ENCODE peak calls at places on chromosomes 13 and 19, in six cellular contexts. One of them, this sample, is unnamed. For H3K4me1 and H3K27me3, the result is how much of the 10 kb centered on the place peaks cover.

GRCh38 chr19:42942187-42942789 is 5.3 kb upstream of the PSG7 start:
- DNase-seq in left ventricle myocardium inferior: no peak
- DNase-seq in GM12878: no peak
- DNase-seq in keratinocyte: no peak
- DNase-seq in tibial nerve: no peak
- DNase-seq in effector memory CD4-positive, alpha-beta T cell: no peak
- DNase-seq in this sample: no peak

GRCh38 chr13:84362777-84363176 is 480.5 kb upstream of the SLITRK1 start:
- DNase-seq in left ventricle myocardium inferior: no peak
- DNase-seq in GM12878: no peak
- DNase-seq in keratinocyte: no peak
- DNase-seq in tibial nerve: no peak
- DNase-seq in effector memory CD4-positive, alpha-beta T cell: no peak
- DNase-seq in this sample: no peak

GRCh38 chr19:5985098-5985783 is 7.3 kb upstream of the RANBP3 start:
- DNase-seq in left ventricle myocardium inferior: no peak
- DNase-seq in GM12878: no peak
- DNase-seq in keratinocyte: no peak
- DNase-seq in tibial nerve: no peak
- DNase-seq in effector memory CD4-positive, alpha-beta T cell: no peak
- DNase-seq in this sample: no peak

GRCh38 chr13:110307697-110308376 is 753 bp downstream of the COL4A2 start:
- DNase-seq in left ventricle myocardium inferior: no peak
- DNase-seq in GM12878: no peak
- DNase-seq in keratinocyte: no peak
- DNase-seq in tibial nerve: no peak
- DNase-seq in effector memory CD4-positive, alpha-beta T cell: no peak
- DNase-seq in this sample: no peak

GRCh38 chr19:33405491-33406461 is 32.3 kb downstream of the CEBPG start:
- DNase-seq in left ventricle myocardium inferior: peak
- DNase-seq in GM12878: no peak
- DNase-seq in keratinocyte: no peak
- DNase-seq in tibial nerve: no peak
- DNase-seq in effector memory CD4-positive, alpha-beta T cell: no peak
- DNase-seq in this sample: peak

GRCh38 chr13:45909724-45910123 is 58.2 kb upstream of the SIAH3 start:
- DNase-seq in left ventricle myocardium inferior: no peak
- DNase-seq in GM12878: no peak
- DNase-seq in keratinocyte: no peak
- DNase-seq in tibial nerve: no peak
- DNase-seq in effector memory CD4-positive, alpha-beta T cell: no peak
- DNase-seq in this sample: no peak

GRCh38 chr19:43797118-43797517 is 5.1 kb downstream of the LYPD5 start:
- DNase-seq in left ventricle myocardium inferior: no peak
- DNase-seq in GM12878: no peak
- DNase-seq in keratinocyte: no peak
- DNase-seq in tibial nerve: no peak
- DNase-seq in effector memory CD4-positive, alpha-beta T cell: no peak
- DNase-seq in this sample: no peak

GRCh38 chr13:38321654-38322053 is 28.0 kb upstream of the UFM1 start:
- DNase-seq in left ventricle myocardium inferior: no peak
- DNase-seq in GM12878: no peak
- DNase-seq in keratinocyte: no peak
- DNase-seq in tibial nerve: no peak
- DNase-seq in effector memory CD4-positive, alpha-beta T cell: no peak
- DNase-seq in this sample: no peak

GRCh38 chr19:53909471-53910169 is 542 bp downstream of the CACNG7 start:
- DNase-seq in left ventricle myocardium inferior: no peak
- DNase-seq in GM12878: no peak
- DNase-seq in keratinocyte: no peak
- DNase-seq in tibial nerve: no peak
- DNase-seq in effector memory CD4-positive, alpha-beta T cell: no peak
- DNase-seq in this sample: no peak

GRCh38 chr13:75803982-75804381 is 167.9 kb downstream of the LMO7 start:
- DNase-seq in left ventricle myocardium inferior: no peak
- DNase-seq in GM12878: no peak
- DNase-seq in keratinocyte: no peak
- DNase-seq in tibial nerve: no peak
- DNase-seq in effector memory CD4-positive, alpha-beta T cell: no peak
- DNase-seq in this sample: no peak

GRCh38 chr13:89969996-89970709 is 1377.3 kb upstream of the MIR17HG start:
- DNase-seq in left ventricle myocardium inferior: no peak
- DNase-seq in GM12878: no peak
- DNase-seq in keratinocyte: no peak
- DNase-seq in tibial nerve: no peak
- DNase-seq in effector memory CD4-positive, alpha-beta T cell: no peak
- DNase-seq in this sample: no peak

GRCh38 chr13:50156722-50157121 is 141.5 kb downstream of the KCNRG start:
- DNase-seq in left ventricle myocardium inferior: no peak
- DNase-seq in GM12878: no peak
- DNase-seq in keratinocyte: no peak
- DNase-seq in tibial nerve: no peak
- DNase-seq in effector memory CD4-positive, alpha-beta T cell: no peak
- DNase-seq in this sample: no peak

GRCh38 chr13:39635564-39635963 is 19.9 kb upstream of the COG6 start:
- DNase-seq in left ventricle myocardium inferior: no peak
- DNase-seq in GM12878: no peak
- DNase-seq in keratinocyte: no peak
- DNase-seq in tibial nerve: no peak
- DNase-seq in effector memory CD4-positive, alpha-beta T cell: no peak
- DNase-seq in this sample: no peak

GRCh38 chr13:39634956-39635355 is 20.5 kb upstream of the COG6 start:
- DNase-seq in left ventricle myocardium inferior: no peak
- DNase-seq in GM12878: no peak
- DNase-seq in keratinocyte: no peak
- DNase-seq in tibial nerve: no peak
- DNase-seq in effector memory CD4-positive, alpha-beta T cell: no peak
- DNase-seq in this sample: no peak

GRCh38 chr13:39641645-39642044 is 13.8 kb upstream of the COG6 start:
- DNase-seq in left ventricle myocardium inferior: no peak
- DNase-seq in GM12878: no peak
- DNase-seq in keratinocyte: no peak
- DNase-seq in tibial nerve: no peak
- DNase-seq in effector memory CD4-positive, alpha-beta T cell: no peak
- DNase-seq in this sample: no peak

GRCh38 chr13:39632994-39633393 is 22.5 kb upstream of the COG6 start:
- DNase-seq in left ventricle myocardium inferior: no peak
- DNase-seq in GM12878: no peak
- DNase-seq in keratinocyte: no peak
- DNase-seq in tibial nerve: no peak
- DNase-seq in effector memory CD4-positive, alpha-beta T cell: no peak
- DNase-seq in this sample: no peak

DNA sequence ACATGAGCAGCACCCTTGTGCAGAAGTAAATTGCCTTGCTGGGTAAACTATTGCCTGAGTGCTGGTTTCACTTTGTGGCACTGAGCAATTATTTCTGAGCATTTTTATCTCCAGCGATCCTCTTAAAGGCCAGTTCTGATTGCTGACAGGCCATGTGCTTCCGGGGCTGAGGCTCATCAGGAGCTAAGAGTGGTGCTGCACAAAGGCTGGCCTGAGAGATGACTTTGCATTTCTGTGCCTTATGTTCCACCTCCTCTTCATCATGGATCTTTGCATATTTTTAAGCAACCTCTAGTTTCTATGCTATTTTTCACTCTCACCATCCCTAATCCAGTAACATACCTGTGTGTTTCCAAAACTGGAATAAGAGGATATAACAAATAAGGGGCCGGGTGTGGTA is 17.6 kb upstream of the COG6 start:
- DNase-seq in left ventricle myocardium inferior: no peak
- DNase-seq in GM12878: no peak
- DNase-seq in keratinocyte: no peak
- DNase-seq in tibial nerve: no peak
- DNase-seq in effector memory CD4-positive, alpha-beta T cell: no peak
- DNase-seq in this sample: no peak
- H3K27ac ChIP-seq in left ventricle myocardium inferior: no peak
- H3K27ac ChIP-seq in GM12878: no peak
- H3K27ac ChIP-seq in keratinocyte: no peak
- H3K27ac ChIP-seq in tibial nerve: no peak
- H3K27ac ChIP-seq in effector memory CD4-positive, alpha-beta T cell: no peak
- H3K27ac ChIP-seq in this sample: no peak

GRCh38 chr19:35266904-35267817 is 1.6 kb upstream of the USF2 start:
- DNase-seq in left ventricle myocardium inferior: peak
- DNase-seq in GM12878: no peak
- DNase-seq in keratinocyte: no peak
- DNase-seq in tibial nerve: no peak
- DNase-seq in effector memory CD4-positive, alpha-beta T cell: peak
- DNase-seq in this sample: peak

GRCh38 chr19:35264281-35265125 is 4.3 kb upstream of the USF2 start:
- DNase-seq in left ventricle myocardium inferior: no peak
- DNase-seq in GM12878: no peak
- DNase-seq in keratinocyte: no peak
- DNase-seq in tibial nerve: peak
- DNase-seq in effector memory CD4-positive, alpha-beta T cell: no peak
- DNase-seq in this sample: peak

GRCh38 chr19:35265126-35265995 is 3.4 kb upstream of the USF2 start:
- DNase-seq in left ventricle myocardium inferior: no peak
- DNase-seq in GM12878: no peak
- DNase-seq in keratinocyte: no peak
- DNase-seq in tibial nerve: peak
- DNase-seq in effector memory CD4-positive, alpha-beta T cell: no peak
- DNase-seq in this sample: peak

GRCh38 chr19:35267818-35268545 is 780 bp upstream of the USF2 start:
- DNase-seq in left ventricle myocardium inferior: peak
- DNase-seq in GM12878: no peak
- DNase-seq in keratinocyte: no peak
- DNase-seq in tibial nerve: peak
- DNase-seq in effector memory CD4-positive, alpha-beta T cell: peak
- DNase-seq in this sample: peak

DNA sequence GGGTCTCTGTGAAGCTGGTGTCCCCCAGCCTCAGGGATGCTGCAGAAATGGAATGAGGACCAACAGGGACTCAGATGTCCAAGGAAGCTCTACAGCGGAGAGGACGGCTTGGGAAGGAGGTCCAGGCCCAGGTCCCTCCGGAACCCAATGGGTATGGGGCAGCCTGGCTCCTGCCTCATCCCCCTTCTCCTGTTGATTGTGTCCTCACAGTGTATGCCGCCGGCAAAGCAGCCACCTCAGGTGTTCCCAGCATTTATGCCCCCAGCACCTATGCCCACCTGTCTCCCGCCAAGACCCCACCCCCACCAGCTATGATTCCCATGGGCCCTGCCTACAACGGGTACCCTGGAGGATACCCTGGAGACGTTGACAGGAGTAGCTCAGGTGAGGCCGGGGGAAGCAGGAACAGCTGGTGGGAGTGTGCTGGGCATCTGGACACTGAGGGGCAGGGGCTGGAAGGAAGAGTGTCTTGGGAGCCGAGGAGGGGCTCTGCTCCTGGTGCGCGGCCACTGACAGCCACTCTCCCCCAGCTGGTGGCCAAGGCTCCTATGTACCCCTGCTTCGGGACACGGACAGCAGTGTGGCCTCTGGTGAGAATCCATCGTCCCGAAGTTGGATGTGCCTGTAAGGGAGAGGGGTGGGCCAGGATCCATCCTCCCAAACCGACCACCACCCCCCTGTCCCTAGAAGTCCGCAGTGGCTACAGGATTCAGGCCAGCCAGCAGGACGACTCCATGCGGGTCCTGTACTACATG is 2.4 kb upstream of the USF2 start:
- DNase-seq in left ventricle myocardium inferior: no peak
- DNase-seq in GM12878: no peak
- DNase-seq in keratinocyte: no peak
- DNase-seq in tibial nerve: peak
- DNase-seq in effector memory CD4-positive, alpha-beta T cell: no peak
- DNase-seq in this sample: peak
- H3K4me1 ChIP-seq in left ventricle myocardium inferior: half or more
- H3K4me1 ChIP-seq in GM12878: under half
- H3K4me1 ChIP-seq in keratinocyte: under half
- H3K4me1 ChIP-seq in tibial nerve: under half
- H3K4me1 ChIP-seq in effector memory CD4-positive, alpha-beta T cell: under half
- H3K4me1 ChIP-seq in this sample: under half

GRCh38 chr19:51002542-51003311 is 1.3 kb upstream of the KLK8 start:
- DNase-seq in left ventricle myocardium inferior: no peak
- DNase-seq in GM12878: no peak
- DNase-seq in keratinocyte: no peak
- DNase-seq in tibial nerve: peak
- DNase-seq in effector memory CD4-positive, alpha-beta T cell: no peak
- DNase-seq in this sample: no peak
- H3K27me3 ChIP-seq in left ventricle myocardium inferior: half or more
- H3K27me3 ChIP-seq in GM12878: under half
- H3K27me3 ChIP-seq in keratinocyte: under half
- H3K27me3 ChIP-seq in tibial nerve: under half
- H3K27me3 ChIP-seq in effector memory CD4-positive, alpha-beta T cell: under half
- H3K27me3 ChIP-seq in this sample: under half

DNA sequence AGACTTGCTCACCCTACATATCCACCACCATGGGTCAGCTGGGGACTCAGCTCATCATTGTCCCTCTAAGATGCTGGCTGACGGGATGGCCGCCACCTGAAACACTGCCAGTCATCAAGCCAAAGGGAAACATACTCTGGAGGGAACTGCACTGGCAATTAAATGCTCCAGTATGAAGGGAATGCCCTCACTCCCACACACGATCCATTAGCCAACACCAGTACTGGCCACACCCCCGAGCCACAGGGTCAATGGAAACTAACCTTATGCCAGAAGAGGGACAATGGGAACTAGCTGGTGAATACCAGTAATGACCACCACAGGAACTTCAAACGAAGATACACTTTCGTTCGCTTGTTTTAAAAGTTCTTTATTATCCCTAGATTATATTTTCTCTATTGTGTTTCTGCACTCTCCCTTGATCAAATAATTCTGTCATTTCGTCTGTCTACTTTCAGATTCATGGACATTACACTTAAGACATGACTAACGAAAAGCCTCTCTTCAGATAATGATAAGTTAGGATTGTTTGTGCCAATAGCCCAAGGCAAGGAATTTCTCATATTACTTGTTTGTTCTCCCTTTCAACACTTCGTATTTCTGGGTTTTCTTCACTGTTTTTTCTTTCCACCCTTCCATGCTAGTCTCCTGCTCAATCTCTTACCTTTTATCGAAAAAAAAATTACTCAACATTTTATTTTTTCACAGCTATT is 1.7 kb upstream of the ZNF507 start:
- DNase-seq in left ventricle myocardium inferior: no peak
- DNase-seq in GM12878: no peak
- DNase-seq in keratinocyte: no peak
- DNase-seq in tibial nerve: no peak
- DNase-seq in effector memory CD4-positive, alpha-beta T cell: no peak
- DNase-seq in this sample: no peak
- H3K27ac ChIP-seq in left ventricle myocardium inferior: no peak
- H3K27ac ChIP-seq in GM12878: no peak
- H3K27ac ChIP-seq in keratinocyte: no peak
- H3K27ac ChIP-seq in tibial nerve: no peak
- H3K27ac ChIP-seq in effector memory CD4-positive, alpha-beta T cell: no peak
- H3K27ac ChIP-seq in this sample: no peak